ENCODE peak calls at places on chromosomes 2 and 18, in eight cellular contexts. G is cardiac muscle cell; I is PC-9; U is uterus; T is heart right ventricle; H is mesenchymal stem cell; M is naive thymus-derived CD4-positive, alpha-beta T cell; A is GM12878. Q is an unnamed sample. For H3K4me1, the result is how much of the 10 kb centered on the place peaks cover.

GRCh38 chr2:96152301-96153165 is 7.3 kb upstream of the DUSP2 start:
- DNase-seq in T (no peak), U (no peak), H (no peak), M (no peak), G (no peak), I (no peak), A (no peak), Q (no peak)

GRCh38 chr2:147439986-147440385 is 404.8 kb upstream of the ACVR2A start:
- DNase-seq in H (no peak), T (no peak), U (no peak), M (no peak), A (no peak), I (no peak), G (no peak), Q (no peak)

GRCh38 chr2:217326238-217327022 is 466.6 kb upstream of the TNP1 start:
- DNase-seq in A (no peak), H (no peak), I (peak), U (no peak), G (no peak), T (no peak), M (no peak), Q (no peak)

GRCh38 chr2:148874868-148875341 is at the start of gene KIF5C:
- DNase-seq in T (peak), I (peak), H (peak), M (peak), G (peak), U (peak), A (peak), Q (peak)

GRCh38 chr2:73870084-73870483 is 22.7 kb upstream of the ACTG2 start:
- DNase-seq in U (peak), A (no peak), T (peak), G (no peak), M (no peak), I (no peak), H (peak), Q (peak)

GRCh38 chr2:236882931-236883330 is 202.8 kb upstream of the COPS8 start:
- DNase-seq in A (no peak), M (no peak), U (no peak), G (no peak), I (no peak), T (no peak), H (no peak), Q (no peak)

GRCh38 chr2:168336786-168337388 is 89.5 kb upstream of the STK39 start:
- DNase-seq in U (no peak), A (no peak), H (no peak), M (peak), I (peak), G (peak), T (no peak), Q (no peak)

GRCh38 chr18:60232541-60232940 is 140.0 kb downstream of the MC4R start:
- DNase-seq in U (no peak), A (no peak), G (no peak), H (peak), T (no peak), I (no peak), M (no peak), Q (no peak)

GRCh38 chr2:18154812-18155211 is 276.3 kb downstream of the KCNS3 start:
- DNase-seq in M (no peak), G (peak), T (no peak), I (no peak), U (no peak), H (no peak), A (no peak), Q (no peak)

GRCh38 chr2:177127821-177128220 is 84.8 kb upstream of the HNRNPA3 start:
- DNase-seq in G (no peak), M (no peak), H (no peak), T (no peak), I (no peak), A (no peak), U (no peak), Q (no peak)

GRCh38 chr2:139045524-139045923 is 265.3 kb upstream of the NXPH2 start:
- DNase-seq in I (no peak), T (no peak), A (no peak), H (no peak), U (no peak), M (no peak), G (no peak), Q (no peak)

GRCh38 chr2:240143801-240144648 is 3.6 kb upstream of the OTOS start:
- DNase-seq in G (peak), M (peak), U (peak), I (peak), T (peak), H (peak), A (no peak), Q (peak)

GRCh38 chr2:237858294-237859081 is 935 bp upstream of the RAMP1 start:
- DNase-seq in T (peak), H (peak), U (peak), A (peak), I (peak), G (peak), M (peak), Q (peak)

GRCh38 chr2:215356334-215356947 is 44.6 kb downstream of the ATIC start:
- DNase-seq in G (no peak), A (no peak), M (no peak), U (no peak), T (no peak), H (no peak), I (no peak), Q (no peak)

GRCh38 chr2:49371302-49371701 is 217.0 kb upstream of the FSHR start:
- DNase-seq in T (no peak), A (no peak), U (no peak), I (no peak), H (no peak), M (no peak), G (no peak), Q (no peak)

GRCh38 chr2:201858781-201859180 is 52.4 kb downstream of the CDK15 start:
- DNase-seq in H (peak), U (peak), T (no peak), A (no peak), M (peak), G (peak), I (no peak), Q (peak)

GRCh38 chr2:72129676-72130340 is 17.9 kb downstream of the CYP26B1 start:
- DNase-seq in I (no peak), A (no peak), H (no peak), G (no peak), M (no peak), T (no peak), U (no peak), Q (no peak)

GRCh38 chr2:240886678-240887574 is 9.0 kb downstream of the MAB21L4 start:
- DNase-seq in H (no peak), G (no peak), M (no peak), I (no peak), T (no peak), U (no peak), A (no peak), Q (no peak)

GRCh38 chr2:156380117-156380645 is 47.7 kb upstream of the NR4A2 start:
- DNase-seq in M (no peak), A (peak), T (no peak), H (no peak), U (no peak), I (no peak), G (peak), Q (no peak)

GRCh38 chr2:216950547-216950946 is 90.7 kb upstream of the TNP1 start:
- DNase-seq in A (no peak), T (no peak), U (no peak), H (no peak), M (no peak), G (no peak), I (no peak), Q (no peak)

GRCh38 chr2:198374375-198375072 is 570.1 kb downstream of the PLCL1 start:
- DNase-seq in U (no peak), I (peak), T (peak), A (no peak), M (no peak), G (peak), H (peak), Q (no peak)

GRCh38 chr2:126778561-126779285 is 120.0 kb upstream of the TEX51 start:
- DNase-seq in T (no peak), M (no peak), G (peak), A (no peak), I (no peak), H (no peak), U (no peak), Q (no peak)

GRCh38 chr2:223578846-223579245 is 23.3 kb downstream of the SCG2 start:
- DNase-seq in H (no peak), U (no peak), I (no peak), T (no peak), A (no peak), M (no peak), G (no peak), Q (no peak)

DNA sequence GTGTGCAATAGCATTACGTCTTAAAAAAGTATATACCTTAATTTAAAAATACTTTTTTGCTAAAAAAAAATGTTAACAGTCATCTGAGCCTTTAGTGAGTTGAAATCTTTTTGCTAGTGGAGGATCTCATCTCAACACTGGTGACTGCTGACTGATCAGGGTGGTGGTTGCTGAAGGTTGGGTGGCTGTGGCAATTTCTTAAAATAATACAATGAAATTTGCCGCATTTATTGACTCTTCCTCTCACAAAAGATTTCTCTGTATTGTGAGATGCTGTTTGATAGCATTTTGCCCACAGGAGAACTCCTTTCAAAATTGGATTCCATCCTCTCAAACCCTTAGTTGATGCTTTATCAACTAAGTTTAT is 46.1 kb upstream of the ANXA4 start:
- DNase-seq in M (no peak), T (no peak), U (no peak), G (no peak), A (no peak), I (no peak), H (no peak), Q (no peak)
- H3K4me1 ChIP-seq in M (under half), T (under half), U (under half), G (under half), A (under half), I (under half), H (under half), Q (under half)

DNA sequence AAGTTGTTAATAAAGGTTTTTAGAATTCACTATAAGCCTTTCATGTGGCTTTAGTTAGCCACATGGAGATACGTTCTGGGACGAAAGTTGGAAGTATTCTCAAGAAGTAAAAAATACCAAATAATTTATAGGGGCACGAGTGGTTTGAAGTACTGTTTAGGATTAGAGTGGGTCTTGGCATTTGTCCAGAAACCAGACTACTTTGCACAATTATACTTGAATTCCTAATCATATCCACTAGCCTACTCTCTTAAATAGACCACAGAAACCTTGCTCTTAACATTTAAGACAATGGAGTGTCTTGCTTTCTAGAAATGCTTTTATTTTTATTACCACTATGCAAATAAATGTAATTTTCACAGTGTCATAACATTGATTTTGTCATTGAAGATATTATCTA is 44.6 kb downstream of the UBE2E3 start:
- DNase-seq in G (peak), T (no peak), U (no peak), H (peak), M (no peak), I (no peak), A (no peak), Q (no peak)
- H3K4me1 ChIP-seq in G (under half), T (under half), U (under half), H (under half), M (under half), I (under half), A (under half), Q (under half)

GRCh38 chr2:42755161-42755900 is 8.6 kb downstream of the OXER1 start:
- DNase-seq in H (no peak), U (no peak), M (no peak), T (no peak), G (no peak), A (no peak), I (no peak), Q (no peak)
- H3K4me1 ChIP-seq in H (under half), U (under half), M (under half), T (under half), G (under half), A (half or more), I (under half), Q (under half)

DNA sequence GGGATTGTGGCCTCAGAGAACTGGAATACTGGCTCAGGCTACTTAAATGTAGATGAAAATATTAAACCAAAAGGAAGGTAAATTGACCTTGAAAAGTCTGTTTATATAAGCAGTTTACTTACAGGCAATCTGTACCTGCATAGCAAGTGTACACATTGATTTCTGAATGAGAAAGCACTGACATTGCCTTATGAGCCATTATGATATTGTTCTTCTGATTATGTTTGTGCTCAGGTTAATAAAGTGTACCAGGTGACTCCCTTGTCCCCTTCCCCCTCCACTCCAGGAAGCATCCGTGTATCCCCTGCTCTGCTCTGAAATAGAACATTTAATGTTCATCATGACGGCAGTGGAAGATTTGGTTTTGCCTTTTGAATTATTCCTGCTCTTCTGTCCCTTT is 86.5 kb upstream of the RANBP2 start:
- DNase-seq in I (no peak), H (no peak), M (no peak), T (no peak), G (no peak), A (no peak), U (no peak), Q (no peak)
- H3K4me1 ChIP-seq in I (under half), H (under half), M (under half), T (under half), G (under half), A (half or more), U (under half), Q (under half)